ENCODE peak calls at places on chromosomes 6 and 20, in seven cellular contexts. W, V, U, I, N, C and K are unnamed samples.
A peak's percentile ranks its signal among the peaks of the same experiment; 100 is the strongest.

GRCh38 chr6:1756472-1757129 is 146.9 kb downstream of the FOXC1 start:
- DNase-seq in W (no peak), V (no peak), U (no peak), I (no peak), N (no peak), C (no peak), K (no peak)

GRCh38 chr20:17835941-17836861 is 132.4 kb downstream of the SNX5 start:
- DNase-seq in W (no peak), V (no peak), U (no peak), I (peak; percentile 88), N (no peak), C (peak; percentile 77), K (peak; percentile 76)

GRCh38 chr6:43628392-43629103 is 516 bp downstream of the GTPBP2 start:
- DNase-seq in W (no peak), V (peak; percentile 37), U (peak; percentile 67), I (peak; percentile 63), N (peak; percentile 79), C (peak; percentile 59), K (peak; percentile 80)

GRCh38 chr6:116088946-116089345 is 11.7 kb upstream of the NT5DC1 start:
- DNase-seq in W (no peak), V (no peak), U (no peak), I (no peak), N (no peak), C (no peak), K (no peak)

GRCh38 chr6:169292340-169293124 is 38.9 kb upstream of the THBS2 start:
- DNase-seq in W (no peak), V (peak; percentile 90), U (no peak), I (peak; percentile 81), N (no peak), C (peak; percentile 63), K (no peak)

GRCh38 chr6:25404693-25405169 is 125.6 kb downstream of the CARMIL1 start:
- DNase-seq in W (no peak), V (no peak), U (peak; percentile 33), I (no peak), N (peak; percentile 89), C (no peak), K (no peak)

GRCh38 chr6:5695260-5696245 is 311.2 kb downstream of the NRN1 start:
- DNase-seq in W (no peak), V (no peak), U (no peak), I (no peak), N (peak; percentile 19), C (no peak), K (no peak)

GRCh38 chr6:55898342-55898741 is 23.0 kb upstream of the BMP5 start:
- DNase-seq in W (no peak), V (no peak), U (no peak), I (no peak), N (no peak), C (no peak), K (no peak)

GRCh38 chr6:74631558-74631957 is 574.3 kb downstream of the COL12A1 start:
- DNase-seq in W (no peak), V (no peak), U (no peak), I (no peak), N (no peak), C (no peak), K (no peak)

GRCh38 chr6:142088858-142089216 is 43.9 kb upstream of the GJE1 start:
- DNase-seq in W (no peak), V (no peak), U (no peak), I (no peak), N (no peak), C (no peak), K (no peak)

GRCh38 chr6:44478158-44478557 is 90.7 kb downstream of the CDC5L start:
- DNase-seq in W (no peak), V (no peak), U (no peak), I (no peak), N (no peak), C (no peak), K (no peak)

GRCh38 chr6:138105446-138105845 is 1.8 kb downstream of the PERP start:
- DNase-seq in W (no peak), V (no peak), U (no peak), I (no peak), N (no peak), C (no peak), K (no peak)
- TF ChIP-seq CTCF in W (no peak), V (no peak), U (no peak), I (no peak), N (no peak), C (no peak), K (no peak)

DNA sequence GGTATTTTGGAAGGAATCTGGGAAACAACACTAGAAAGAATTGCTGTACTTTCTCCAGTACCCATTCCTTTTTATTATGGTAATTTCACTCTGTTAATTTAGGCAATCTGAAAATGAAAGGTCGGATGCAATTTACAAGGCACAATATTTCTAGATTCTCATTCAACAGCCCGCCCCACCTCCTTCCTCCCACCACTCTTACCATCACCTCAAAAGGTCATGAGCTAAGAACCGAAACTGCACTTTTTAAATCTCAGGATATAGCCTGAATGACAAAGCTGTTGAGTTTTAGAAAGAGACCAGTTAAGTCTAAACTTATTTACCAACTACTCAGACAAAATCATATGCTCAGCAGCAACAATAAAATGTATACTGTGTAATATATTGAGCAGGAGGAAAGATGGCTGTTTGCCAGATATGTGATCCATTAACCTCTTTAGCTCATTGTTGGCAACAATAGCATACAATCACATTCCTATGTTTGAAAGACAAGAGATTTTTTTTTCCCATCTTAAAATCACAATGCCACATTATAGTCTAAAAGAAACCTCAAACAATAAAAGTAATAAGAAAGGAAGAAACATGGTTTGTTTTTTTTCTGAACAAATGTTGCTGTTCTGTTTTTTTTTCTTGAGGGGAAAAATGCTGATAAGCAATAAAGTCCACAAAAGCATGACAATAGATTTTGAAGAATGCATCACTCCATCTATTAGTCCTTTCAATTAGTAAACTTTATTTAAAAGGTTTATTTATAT is 1.6 kb upstream of the HS3ST5 start:
- DNase-seq in W (no peak), V (no peak), U (no peak), I (no peak), N (no peak), C (no peak), K (no peak)
- H3K4me3 ChIP-seq in W (no peak overlapping the region), V (no peak overlapping the region), U (no peak overlapping the region), I (no peak overlapping the region), N (no peak overlapping the region), C (no peak overlapping the region), K (no peak overlapping the region)

GRCh38 chr20:57482796-57483195 is 42.1 kb downstream of the CTCFL start:
- DNase-seq in W (no peak), V (no peak), U (no peak), I (no peak), N (no peak), C (no peak), K (peak; percentile 44)

GRCh38 chr20:57480444-57481152 is 44.3 kb downstream of the CTCFL start:
- DNase-seq in W (no peak), V (no peak), U (peak; percentile 72), I (no peak), N (peak; percentile 95), C (no peak), K (peak; percentile 39)

GRCh38 chr20:57481281-57481711 is 43.6 kb downstream of the CTCFL start:
- DNase-seq in W (no peak), V (no peak), U (no peak), I (no peak), N (peak; percentile 83), C (no peak), K (peak; percentile 5)

GRCh38 chr20:57483287-57484050 is 41.5 kb downstream of the CTCFL start:
- DNase-seq in W (no peak), V (no peak), U (no peak), I (no peak), N (peak; percentile 82), C (no peak), K (peak; percentile 29)

DNA sequence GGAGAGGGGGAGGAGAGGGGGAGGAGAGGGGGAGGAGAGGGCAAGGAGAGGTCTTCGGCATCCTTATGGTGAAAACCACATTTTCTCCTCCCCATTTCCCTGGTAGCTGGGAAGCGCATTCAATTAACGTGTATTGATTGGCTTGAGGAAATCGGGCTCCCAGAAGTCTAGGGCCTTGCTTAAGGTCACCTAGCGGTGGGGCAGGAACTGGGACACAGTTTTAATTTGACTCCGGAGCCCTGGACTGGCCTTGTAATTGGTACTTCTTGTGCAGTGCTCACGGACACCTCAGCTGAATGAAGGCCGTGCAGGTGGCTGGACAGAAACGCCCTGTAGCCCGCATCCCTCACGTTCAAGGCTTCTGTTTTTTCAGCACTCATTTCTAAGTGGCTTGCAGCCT is 42.8 kb downstream of the CTCFL start:
- DNase-seq in W (no peak), V (no peak), U (no peak), I (no peak), N (peak; percentile 71), C (no peak), K (peak; percentile 23)
- TF ChIP-seq CTCF in W (no peak), V (no peak), U (no peak), I (no peak), N (peak; percentile 53), C (no peak), K (no peak)

DNA sequence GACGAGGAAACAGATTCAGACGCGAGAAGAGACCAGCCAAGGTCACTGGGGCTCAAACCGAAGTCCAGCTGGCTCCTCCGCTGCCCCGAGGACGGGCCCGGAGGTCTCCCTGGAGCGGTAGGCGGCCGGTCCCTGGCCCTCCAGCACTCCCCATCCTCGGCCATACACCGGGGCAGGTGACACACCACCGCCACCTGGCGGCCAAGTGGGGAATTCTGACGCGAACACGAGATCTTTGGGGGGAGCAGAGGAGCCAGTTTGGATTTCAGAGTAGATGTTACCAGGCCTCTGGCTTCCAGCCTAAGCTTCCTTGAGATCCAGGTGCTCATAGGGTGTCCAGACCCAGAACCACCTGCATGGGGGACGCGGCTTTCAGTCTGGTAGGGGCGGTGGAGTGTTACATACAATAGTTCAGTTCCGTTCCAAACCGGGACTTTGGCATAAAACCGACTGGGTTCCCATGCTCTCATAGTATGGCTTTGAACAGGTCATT is 16.1 kb downstream of the BPIFB1 start:
- DNase-seq in W (peak; percentile 76), V (peak; percentile 40), U (peak; percentile 69), I (peak; percentile 39), N (peak; percentile 60), C (peak; percentile 29), K (peak; percentile 72)
- H3K4me3 ChIP-seq in W (no peak overlapping the region), V (no peak overlapping the region), U (no peak overlapping the region), I (no peak overlapping the region), N (no peak overlapping the region), C (no peak overlapping the region), K (no peak overlapping the region)

GRCh38 chr6:167819640-167820039 is 7.1 kb upstream of the AFDN start:
- DNase-seq in W (no peak), V (no peak), U (no peak), I (no peak), N (no peak), C (no peak), K (no peak)

GRCh38 chr6:167811689-167812487 is 14.8 kb upstream of the AFDN start:
- DNase-seq in W (no peak), V (no peak), U (no peak), I (no peak), N (no peak), C (no peak), K (no peak)

GRCh38 chr6:167817016-167817415 is 9.7 kb upstream of the AFDN start:
- DNase-seq in W (no peak), V (no peak), U (no peak), I (no peak), N (no peak), C (no peak), K (no peak)

GRCh38 chr6:167815296-167815980 is 11.3 kb upstream of the AFDN start:
- DNase-seq in W (no peak), V (no peak), U (no peak), I (no peak), N (no peak), C (no peak), K (no peak)

GRCh38 chr6:167817729-167818128 is 9.0 kb upstream of the AFDN start:
- DNase-seq in W (no peak), V (no peak), U (no peak), I (no peak), N (no peak), C (no peak), K (no peak)
- TF ChIP-seq CTCF in W (no peak), V (no peak), U (no peak), I (no peak), N (no peak), C (no peak), K (no peak)